ENCODE peak calls at places on chromosome 15, in five cellular contexts. W, F, D, Y and B are unnamed samples.

GRCh38 chr15:62569460-62570404 is 404.6 kb upstream of the C2CD4B start:
- DNase-seq in D (no peak), F (peak; percentile 86), Y (no peak), W (no peak), B (no peak)

GRCh38 chr15:24917431-24917830 is 37.4 kb upstream of the SNRPN start:
- DNase-seq in W (no peak), Y (no peak), F (no peak), D (no peak), B (peak; percentile 43)

GRCh38 chr15:63056843-63057242 is 14.3 kb downstream of the TPM1 start:
- DNase-seq in F (peak; percentile 60), Y (no peak), W (no peak), D (no peak), B (no peak)

GRCh38 chr15:90097475-90097874 is 4.8 kb downstream of the IDH2 start:
- DNase-seq in D (no peak), F (no peak), Y (no peak), W (no peak), B (no peak)

GRCh38 chr15:48205981-48206380 is at the start of gene SLC12A1:
- DNase-seq in W (no peak), F (no peak), Y (no peak), D (no peak), B (no peak)

GRCh38 chr15:77915261-77915960 is 162.1 kb downstream of the TBC1D2B start:
- DNase-seq in F (no peak), Y (no peak), D (no peak), W (no peak), B (peak; percentile 17)

GRCh38 chr15:65525622-65526021 is 4.6 kb upstream of the HACD3 start:
- DNase-seq in D (no peak), Y (no peak), F (peak; percentile 30), W (no peak), B (no peak)

GRCh38 chr15:55799287-55800212 is 56.6 kb upstream of the PRTG start:
- DNase-seq in F (peak; percentile 68), W (peak; percentile 69), Y (peak; percentile 29), D (peak; percentile 84), B (peak; percentile 75)

GRCh38 chr15:58856090-58856489 is 77.4 kb downstream of the SLTM start:
- DNase-seq in Y (no peak), D (no peak), F (peak; percentile 50), W (no peak), B (no peak)

GRCh38 chr15:30953731-30954378 is 37.6 kb downstream of the MTMR10 start:
- DNase-seq in W (no peak), D (no peak), Y (peak; percentile 93), F (peak; percentile 89), B (peak; percentile 34)

GRCh38 chr15:27601239-27601942 is 497.7 kb downstream of the OCA2 start:
- DNase-seq in D (no peak), W (no peak), Y (no peak), F (no peak), B (no peak)

GRCh38 chr15:45637552-45638033 is 2.8 kb downstream of the SQOR start:
- DNase-seq in W (no peak), F (peak; percentile 97), D (no peak), Y (no peak), B (no peak)

GRCh38 chr15:32119694-32120330 is 89.5 kb downstream of the CHRNA7 start:
- DNase-seq in D (no peak), W (no peak), F (no peak), Y (no peak), B (no peak)

GRCh38 chr15:75168374-75168773 is 33.3 kb upstream of the C15orf39 start:
- DNase-seq in F (no peak), D (no peak), Y (no peak), W (no peak), B (no peak)

GRCh38 chr15:71444032-71444810 is 328.9 kb downstream of the THSD4 start:
- DNase-seq in D (no peak), W (no peak), Y (no peak), F (no peak), B (no peak)

GRCh38 chr15:74563442-74563841 is 22.4 kb downstream of the ARID3B start:
- DNase-seq in W (no peak), F (no peak), D (no peak), Y (no peak), B (no peak)

GRCh38 chr15:86725628-86726027 is 646.0 kb downstream of the AGBL1 start:
- DNase-seq in Y (no peak), D (no peak), F (no peak), W (no peak), B (no peak)
- H2BK12ac ChIP-seq in Y (no peak overlapping the region), D (no peak overlapping the region), F (no peak overlapping the region), W (no peak overlapping the region), B (no peak overlapping the region)

DNA sequence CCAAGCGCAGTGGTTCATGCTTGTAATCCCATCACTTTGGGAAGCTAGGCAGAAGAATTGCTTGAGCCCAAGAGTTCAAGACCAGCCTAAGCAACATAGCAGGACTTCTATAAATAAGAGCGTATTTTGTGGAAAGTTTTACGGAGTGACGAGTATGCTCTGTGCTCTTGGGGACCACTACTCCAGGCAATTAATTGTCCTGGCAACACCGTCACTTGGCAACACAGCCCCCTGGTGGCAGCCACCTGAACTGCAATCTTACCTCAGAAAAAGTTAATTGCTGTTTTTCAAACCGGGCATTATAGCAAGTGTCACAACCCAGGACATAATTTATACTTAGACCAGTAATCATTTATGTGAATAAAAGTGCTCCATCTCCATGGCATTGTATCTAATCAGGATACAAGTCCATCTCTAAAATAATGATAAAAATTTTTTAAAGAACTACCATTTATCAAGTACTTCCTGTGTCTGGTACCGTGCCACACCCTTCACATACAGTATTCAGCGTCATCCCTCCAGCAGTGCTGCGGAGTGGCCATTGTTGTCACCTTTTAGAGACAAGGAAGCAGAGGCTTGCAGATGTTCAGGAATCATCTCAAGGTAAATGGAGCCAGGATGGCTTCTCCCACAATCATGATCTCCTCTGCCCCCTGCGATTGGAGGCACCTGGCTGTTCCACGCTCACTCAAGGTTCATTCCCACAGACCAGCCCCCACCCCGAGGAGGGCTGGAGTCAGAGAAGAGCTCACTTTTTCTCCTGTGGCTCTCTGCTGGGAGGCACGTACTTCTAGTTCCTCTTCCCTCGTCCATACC is 34.5 kb downstream of the PLA2G4D start:
- DNase-seq in F (peak; percentile 48), W (peak; percentile 65), Y (peak; percentile 50), D (peak; percentile 91), B (peak; percentile 68)
- H2AFZ ChIP-seq in F (no peak overlapping the region), W (no peak overlapping the region), Y (no peak overlapping the region), D (no peak overlapping the region), B (no peak overlapping the region)

GRCh38 chr15:95319242-95319641 is 1011.3 kb upstream of the NR2F2 start:
- DNase-seq in D (no peak), F (no peak), W (no peak), Y (no peak), B (no peak)
- H2BK12ac ChIP-seq in D (no peak overlapping the region), F (no peak overlapping the region), W (no peak overlapping the region), Y (no peak overlapping the region), B (no peak overlapping the region)

DNA sequence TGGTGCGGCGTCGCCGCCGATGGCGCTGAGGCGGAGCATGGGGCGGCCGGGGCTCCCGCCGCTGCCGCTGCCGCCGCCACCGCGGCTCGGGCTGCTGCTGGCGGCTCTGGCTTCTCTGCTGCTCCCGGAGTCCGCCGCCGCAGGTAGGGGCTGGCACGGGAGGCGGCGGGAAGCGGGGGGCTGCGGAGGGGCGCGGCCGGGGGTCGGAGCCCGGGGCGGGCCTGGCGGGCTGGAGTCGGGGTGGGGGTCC is 152 bp downstream of the TYRO3 start:
- DNase-seq in D (no peak), Y (no peak), W (no peak), F (no peak), B (no peak)
- H2AFZ ChIP-seq in D (no peak overlapping the region), Y (no peak overlapping the region), W (peak overlapping the region; percentile 86), F (peak overlapping the region; percentile 15), B (no peak overlapping the region)

GRCh38 chr15:61250613-61251012 is 21.5 kb upstream of the RORA start:
- DNase-seq in W (no peak), F (no peak), D (no peak), Y (no peak), B (no peak)
- H2BK12ac ChIP-seq in W (no peak overlapping the region), F (no peak overlapping the region), D (no peak overlapping the region), Y (no peak overlapping the region), B (no peak overlapping the region)

DNA sequence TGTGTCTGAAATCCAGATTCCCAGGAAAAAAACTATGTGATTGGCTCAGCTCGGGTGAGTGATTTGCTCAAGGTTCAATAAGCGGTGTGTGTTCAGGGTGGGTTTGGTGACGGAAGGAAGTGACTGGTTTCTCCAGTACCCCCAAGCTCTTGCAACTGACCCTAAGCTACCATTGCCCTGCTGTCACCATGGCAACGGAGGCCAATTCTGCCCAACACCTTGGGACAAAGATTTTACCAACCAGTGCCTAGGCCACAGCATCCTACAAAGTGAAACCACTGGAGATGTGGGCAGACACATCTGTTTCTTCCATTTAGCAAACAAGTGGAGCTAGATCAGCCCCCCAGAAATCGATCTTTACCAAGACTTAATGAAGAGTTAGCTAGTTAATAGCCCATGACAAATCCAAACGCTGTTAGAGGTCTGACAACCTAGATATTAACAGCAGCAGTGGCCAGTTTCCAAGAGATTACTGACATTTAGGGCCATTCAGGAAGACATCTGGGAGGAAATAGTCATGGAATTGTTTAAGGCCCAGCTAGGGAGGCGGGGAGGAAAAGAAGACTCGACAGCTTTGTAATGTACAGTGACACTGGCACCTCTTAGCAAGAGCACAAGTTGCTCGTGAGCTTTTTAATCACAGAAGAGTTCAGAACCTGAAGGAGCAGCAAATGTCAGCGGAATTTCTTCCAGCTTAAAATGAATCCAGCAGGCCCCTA is 195.9 kb downstream of the SLCO3A1 start:
- DNase-seq in F (no peak), Y (no peak), W (no peak), D (no peak), B (no peak)
- H2AFZ ChIP-seq in F (no peak overlapping the region), Y (no peak overlapping the region), W (no peak overlapping the region), D (no peak overlapping the region), B (no peak overlapping the region)

DNA sequence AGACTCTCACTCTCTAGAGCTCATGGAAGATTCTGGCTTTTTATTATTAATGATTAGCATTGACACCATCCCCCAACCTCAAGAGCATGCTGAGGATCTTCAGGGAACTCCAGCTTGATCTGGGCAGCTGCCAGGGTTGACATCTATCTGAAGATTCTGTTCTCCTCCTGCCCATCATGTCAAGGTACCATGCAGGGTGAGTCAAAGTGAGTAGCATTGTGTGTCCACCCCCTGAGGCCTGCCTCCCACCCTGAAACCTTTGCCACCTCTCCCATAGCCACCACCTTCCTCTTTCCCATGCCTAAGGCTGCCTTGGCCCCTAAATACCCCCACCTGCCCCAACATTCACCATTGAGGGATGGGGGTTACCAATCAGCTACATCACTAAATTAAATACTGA is 70.1 kb upstream of the SLCO3A1 start:
- DNase-seq in Y (no peak), W (no peak), D (no peak), F (no peak), B (no peak)
- H2BK12ac ChIP-seq in Y (no peak overlapping the region), W (no peak overlapping the region), D (no peak overlapping the region), F (no peak overlapping the region), B (no peak overlapping the region)

GRCh38 chr15:36426696-36427095 is 152.7 kb upstream of the CDIN1 start:
- DNase-seq in Y (no peak), F (peak; percentile 50), D (no peak), W (no peak), B (no peak)
- H2AFZ ChIP-seq in Y (no peak overlapping the region), F (no peak overlapping the region), D (peak overlapping the region; percentile 86), W (no peak overlapping the region), B (no peak overlapping the region)